ENCODE peak calls at places on chromosomes 3 and 15, in nine cellular contexts. Y is fibroblast of the aortic adventitia; Q is HAP-1; J is spleen; S is activated T-helper 1 cell treated with anti-CD3 and anti-CD28 coated beads, Interleukin-2, amount 50 U/mL, for 16 hours; L is B cell; O is stimulated activated CD4-positive, alpha-beta T cell treated with anti-CD3 and anti-CD28 coated beads, Interleukin-1b, Interleukin-23, amount 100 ng/mL, for 1 hour; Z is EH; M is WTC11. T is an unnamed sample.

GRCh38 chr15:81887913-81888312 is 157.9 kb downstream of the MEX3B start:
- DNase-seq in Q (no peak), L (no peak), S (no peak), Y (peak), Z (peak), M (no peak), O (no peak), J (no peak), T (peak)

GRCh38 chr15:76840830-76841460 is 64.2 kb downstream of the SCAPER start:
- DNase-seq in Q (no peak), M (no peak), S (no peak), Y (peak), Z (peak), O (no peak), L (no peak), J (no peak), T (peak)

GRCh38 chr3:154972951-154973350 is 107.2 kb upstream of the MME start:
- DNase-seq in M (no peak), J (no peak), S (no peak), Y (peak), L (no peak), Z (peak), O (no peak), Q (no peak), T (peak)

GRCh38 chr15:76333720-76334437 is 2.7 kb upstream of the ISL2 start:
- DNase-seq in Y (no peak), Z (peak), Q (peak), L (no peak), M (peak), S (no peak), O (no peak), J (no peak), T (no peak)

GRCh38 chr15:91348812-91349500 is 248.9 kb downstream of the SV2B start:
- DNase-seq in O (no peak), J (no peak), L (no peak), S (no peak), Z (peak), Q (no peak), M (no peak), Y (peak), T (peak)

GRCh38 chr15:48250640-48251076 is 44.6 kb downstream of the SLC12A1 start:
- DNase-seq in L (no peak), O (no peak), J (no peak), Z (peak), Q (peak), M (peak), S (no peak), Y (peak), T (peak)

GRCh38 chr3:55160241-55160877 is 232.5 kb upstream of the LRTM1 start:
- DNase-seq in M (no peak), S (no peak), Y (peak), L (no peak), Q (no peak), O (no peak), Z (peak), J (no peak), T (peak)

GRCh38 chr15:57865294-57865693 is 158.8 kb downstream of the POLR2M start:
- DNase-seq in S (no peak), Y (no peak), M (peak), Q (peak), J (no peak), L (no peak), O (no peak), Z (no peak), T (no peak)

GRCh38 chr15:37038716-37039106 is 61.6 kb downstream of the MEIS2 start:
- DNase-seq in Z (no peak), Q (no peak), O (no peak), S (no peak), J (no peak), L (no peak), M (no peak), Y (no peak), T (no peak)

GRCh38 chr15:50358805-50359204 is 3.8 kb upstream of the GABPB1 start:
- DNase-seq in M (peak), L (peak), S (no peak), Q (peak), O (no peak), Z (peak), J (no peak), Y (peak), T (no peak)

GRCh38 chr3:143171656-143172055 is 52.1 kb downstream of the CHST2 start:
- DNase-seq in L (no peak), Q (no peak), J (no peak), Y (peak), M (no peak), Z (peak), O (no peak), S (no peak), T (no peak)

GRCh38 chr3:173862701-173863100 is 465.2 kb downstream of the NLGN1 start:
- DNase-seq in Y (no peak), L (no peak), J (no peak), S (no peak), Z (no peak), O (no peak), Q (no peak), M (no peak), T (no peak)

GRCh38 chr15:51647128-51647562 is 24.6 kb upstream of the DMXL2 start:
- DNase-seq in O (no peak), M (no peak), Q (no peak), Y (peak), L (no peak), S (no peak), J (no peak), Z (peak), T (peak)

GRCh38 chr3:141686477-141687280 is 51.4 kb upstream of the RNF7 start:
- DNase-seq in Z (peak), L (no peak), Y (peak), O (no peak), J (peak), Q (no peak), M (no peak), S (no peak), T (peak)

GRCh38 chr15:93088200-93088980 is 621 bp downstream of the RGMA start:
- DNase-seq in Q (peak), J (peak), O (no peak), Z (peak), S (no peak), M (peak), L (no peak), Y (peak), T (no peak)

GRCh38 chr3:48598323-48599076 is 3.4 kb upstream of the COL7A1 start:
- DNase-seq in Q (no peak), O (no peak), Y (peak), M (no peak), S (no peak), L (no peak), J (no peak), Z (peak), T (peak)

GRCh38 chr3:128492353-128493220 is at the start of gene GATA2:
- DNase-seq in S (no peak), M (peak), L (no peak), O (no peak), Q (peak), Z (peak), J (peak), Y (no peak), T (no peak)

GRCh38 chr15:41825572-41826535 is 2.0 kb upstream of the JMJD7 start:
- DNase-seq in J (no peak), Y (no peak), S (no peak), O (no peak), Q (no peak), Z (no peak), L (no peak), M (no peak), T (no peak)

GRCh38 chr3:171790574-171790897 is 19.7 kb downstream of the PLD1 start:
- DNase-seq in M (no peak), Z (no peak), Q (no peak), S (no peak), O (no peak), L (no peak), J (no peak), Y (no peak), T (no peak)

GRCh38 chr3:25592510-25592968 is 72.2 kb downstream of the TOP2B start:
- DNase-seq in S (no peak), L (no peak), Q (peak), Y (peak), O (no peak), J (no peak), Z (peak), M (peak), T (no peak)

T was measured in GM04503.